ENCODE peak calls at places on chromosomes 1 and 21, in seven cellular contexts. F is GM12878, T is adrenal gland, P is A549, L is body of pancreas, X is breast epithelium, D is heart left ventricle. S is an unnamed sample.

GRCh38 chr1:101284021-101284420 is 47.2 kb downstream of the S1PR1 start:
- DNase-seq in P (no peak), T (no peak), F (no peak), L (no peak), X (no peak), D (no peak), S (no peak)

GRCh38 chr21:29674343-29674742 is 265.5 kb downstream of the GRIK1 start:
- DNase-seq in T (no peak), L (no peak), X (no peak), F (no peak), P (no peak), D (no peak), S (no peak)

GRCh38 chr1:247500725-247501348 is 35.4 kb downstream of the OR2C3 start:
- DNase-seq in P (no peak), T (no peak), D (no peak), X (no peak), L (no peak), F (no peak), S (no peak)

GRCh38 chr1:161885013-161885412 is 118.9 kb downstream of the ATF6 start:
- DNase-seq in P (peak; percentile 17), T (no peak), X (no peak), F (no peak), D (peak; percentile 40), L (no peak), S (peak; percentile 3)

GRCh38 chr21:42527489-42528158 is 14.0 kb downstream of the SLC37A1 start:
- DNase-seq in P (no peak), F (peak; percentile 80), X (no peak), D (no peak), T (no peak), L (no peak), S (no peak)

GRCh38 chr1:187985145-187985896 is 1156.6 kb downstream of the PLA2G4A start:
- DNase-seq in P (no peak), X (no peak), L (no peak), D (no peak), T (no peak), F (peak; percentile 19), S (no peak)

GRCh38 chr1:204348722-204349121 is 11.0 kb downstream of the PLEKHA6 start:
- DNase-seq in L (peak; percentile 44), D (peak; percentile 87), P (no peak), F (no peak), X (no peak), T (peak; percentile 50), S (no peak)

GRCh38 chr21:32463367-32463766 is 50.9 kb downstream of the EVA1C start:
- DNase-seq in D (no peak), L (no peak), F (no peak), T (no peak), P (peak; percentile 68), X (peak; percentile 73), S (peak; percentile 63)

GRCh38 chr1:206672011-206672688 is 12.6 kb upstream of the MAPKAPK2 start:
- DNase-seq in D (no peak), X (no peak), L (no peak), P (no peak), T (no peak), F (no peak), S (no peak)

GRCh38 chr1:151494741-151495281 is 16.4 kb upstream of the CGN start:
- DNase-seq in L (no peak), X (no peak), F (no peak), T (no peak), P (no peak), D (no peak), S (peak; percentile 53)

GRCh38 chr1:119330062-119330939 is 38.3 kb upstream of the HAO2 start:
- DNase-seq in P (no peak), L (no peak), X (no peak), D (no peak), T (no peak), F (no peak), S (no peak)

GRCh38 chr1:221316491-221317056 is 425.3 kb downstream of the DUSP10 start:
- DNase-seq in L (no peak), X (no peak), F (no peak), T (no peak), D (no peak), P (no peak), S (no peak)

GRCh38 chr1:16925635-16926490 is 4.1 kb downstream of the CROCC start:
- DNase-seq in P (no peak), F (no peak), L (no peak), T (no peak), X (peak; percentile 91), D (no peak), S (no peak)

GRCh38 chr1:8903908-8904650 is 25.6 kb upstream of the ENO1 start:
- DNase-seq in T (no peak), X (peak; percentile 92), P (peak; percentile 70), F (no peak), L (peak; percentile 54), D (no peak), S (peak; percentile 61)

DNA sequence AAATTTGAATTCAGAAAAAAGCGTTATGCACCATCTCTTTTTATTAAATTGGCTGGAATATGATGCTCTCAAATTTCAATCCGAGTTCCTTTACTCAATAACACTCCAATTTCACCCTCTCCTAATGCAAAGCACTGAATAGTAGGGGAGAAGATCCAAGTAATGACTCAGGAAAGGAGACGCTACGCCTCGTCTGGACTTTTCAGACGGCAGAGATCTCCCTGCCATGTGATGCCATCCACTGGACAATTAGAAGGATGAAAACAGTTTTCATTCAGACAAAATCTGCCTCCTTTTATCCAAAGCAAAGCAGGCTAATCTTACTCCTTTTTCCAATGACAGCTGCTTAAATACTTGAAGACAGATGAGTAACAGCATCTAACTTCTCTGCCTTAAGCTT is 242.4 kb upstream of the GREM2 start:
- DNase-seq in F (no peak), T (no peak), P (no peak), X (no peak), D (no peak), L (no peak), S (no peak)
- TF ChIP-seq POLR2A in F (no peak), T (no peak), P (no peak), X (no peak), D (no peak), L (no peak), S (no peak)

DNA sequence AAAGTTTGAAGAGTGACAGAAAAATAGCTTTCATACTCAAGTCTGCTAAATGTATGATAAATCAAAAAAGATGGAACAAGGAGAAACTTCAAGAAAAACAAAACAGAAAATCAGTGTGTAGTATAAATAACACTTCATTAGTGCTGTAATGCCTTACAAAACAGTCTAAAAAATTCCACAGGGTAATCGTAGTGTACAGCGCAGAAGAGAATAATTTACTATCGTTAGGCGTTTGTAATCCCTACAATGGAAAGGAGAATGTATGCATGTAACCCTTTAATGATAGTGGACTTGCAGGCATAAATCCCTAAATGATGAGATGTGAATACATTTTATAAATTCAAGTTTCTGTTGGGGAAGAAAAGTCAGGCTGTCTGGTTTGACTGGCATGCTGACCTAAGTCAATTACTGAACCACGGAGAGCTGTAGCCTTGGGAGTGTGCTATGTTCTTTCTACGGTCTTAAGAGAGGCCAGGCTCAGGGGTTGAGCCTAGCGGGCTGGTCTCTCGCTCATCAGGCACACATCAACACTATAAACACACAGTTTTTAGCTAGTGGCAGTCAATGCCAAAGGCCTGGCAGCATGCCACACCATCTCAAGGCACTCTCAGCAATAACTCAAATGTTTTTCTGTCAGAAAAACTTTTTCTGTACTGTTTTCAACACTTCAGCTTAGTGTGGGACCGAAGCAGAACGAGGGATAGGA is 129.2 kb upstream of the MROH9 start:
- DNase-seq in D (no peak), T (peak; percentile 31), X (no peak), P (no peak), F (no peak), L (peak; percentile 30), S (no peak)
- TF ChIP-seq POLR2A in D (no peak), T (no peak), X (no peak), P (no peak), F (no peak), L (no peak), S (no peak)

GRCh38 chr1:56965191-56965590 is 624 bp downstream of the C8B start:
- DNase-seq in L (no peak), P (no peak), F (no peak), X (no peak), D (no peak), T (no peak), S (no peak)

GRCh38 chr1:56967355-56967754 is 1.5 kb upstream of the C8B start:
- DNase-seq in L (no peak), T (no peak), F (no peak), P (no peak), D (no peak), X (no peak), S (no peak)

GRCh38 chr1:56966698-56966999 is 834 bp upstream of the C8B start:
- DNase-seq in X (no peak), F (no peak), P (no peak), L (no peak), D (no peak), T (no peak), S (no peak)

GRCh38 chr1:56964349-56964748 is 1.5 kb downstream of the C8B start:
- DNase-seq in D (no peak), P (no peak), L (no peak), F (no peak), X (no peak), T (no peak), S (no peak)

DNA sequence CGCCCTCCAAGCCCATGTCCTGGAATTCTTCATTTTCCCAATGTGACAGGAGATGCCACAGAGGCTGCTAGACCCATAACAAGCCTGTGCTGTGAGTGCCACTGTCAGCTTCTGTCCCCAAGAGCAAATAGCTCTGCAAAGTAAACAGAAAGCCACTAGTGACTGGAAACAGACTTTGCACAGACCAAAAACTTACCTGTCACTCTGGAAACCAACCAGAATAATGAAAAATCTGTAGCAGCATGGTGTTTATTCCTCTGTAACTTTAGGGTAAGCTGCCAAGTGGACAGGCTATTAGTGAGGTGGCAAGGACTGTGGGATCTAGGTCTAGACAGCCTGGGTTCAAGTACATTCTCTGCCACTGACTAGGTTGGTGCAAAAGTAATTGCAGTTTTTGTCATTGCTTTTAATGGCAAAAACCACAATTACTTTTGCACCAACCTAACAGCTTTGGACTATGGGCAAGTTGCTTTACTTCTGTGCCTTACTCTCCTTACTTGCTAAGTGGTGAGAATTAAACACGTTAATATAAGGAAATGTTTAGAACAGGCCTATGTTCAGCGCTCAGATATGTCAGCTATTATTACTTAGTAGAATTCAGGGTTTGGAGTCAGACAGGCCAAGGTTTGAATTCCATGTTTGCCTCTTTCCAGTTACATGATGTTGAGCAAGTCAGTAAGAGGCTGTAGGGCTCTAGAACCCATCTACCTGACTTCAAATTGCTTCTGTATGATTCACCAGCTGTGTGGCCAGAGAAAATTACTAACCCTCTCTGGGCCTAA is at the start of gene C8B:
- DNase-seq in F (no peak), D (no peak), L (no peak), T (no peak), P (no peak), X (no peak), S (no peak)
- TF ChIP-seq POLR2A in F (no peak), D (no peak), L (no peak), T (no peak), P (no peak), X (no peak), S (no peak)

GRCh38 chr21:17853393-17854275 is 34.5 kb upstream of the C21orf91 start:
- DNase-seq in P (no peak), F (no peak), T (no peak), L (no peak), D (no peak), X (no peak), S (no peak)

DNA sequence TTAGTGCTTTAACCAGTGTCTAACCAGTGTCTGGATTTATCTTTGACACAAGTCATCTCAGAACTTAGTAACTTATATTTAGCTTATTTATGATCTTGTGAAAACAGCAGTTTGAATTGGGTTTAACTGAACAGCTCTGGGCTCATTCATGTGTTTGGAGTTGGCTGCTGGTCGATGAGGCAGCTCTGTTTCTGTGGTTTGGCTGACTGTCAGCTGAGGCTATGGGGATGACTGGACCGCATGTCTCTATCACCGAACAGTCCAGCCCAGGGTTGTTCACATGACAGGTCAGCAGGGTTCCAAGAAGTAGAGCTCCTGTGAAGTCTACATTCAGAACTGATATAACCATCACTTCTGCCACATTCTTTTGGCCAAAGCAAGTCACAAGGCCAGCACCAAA is 29.1 kb upstream of the C21orf91 start:
- DNase-seq in P (no peak), L (peak; percentile 14), D (no peak), T (no peak), X (peak; percentile 18), F (peak; percentile 84), S (peak; percentile 75)
- TF ChIP-seq POLR2A in P (no peak), L (no peak), D (no peak), T (no peak), X (no peak), F (no peak), S (no peak)

S was measured in H54.